ENCODE peak calls at places on chromosome 22, in seven cellular contexts. V is SK-N-SH, W is HCT116, Y is GM12878, X is H1, L is HepG2, K is K562. H is an unnamed sample.

GRCh38 chr22:37626144-37626543 is 13.3 kb upstream of the SH3BP1 start:
- DNase-seq in K (no peak), X (no peak), Y (no peak), L (no peak), V (no peak), W (no peak), H (no peak)

GRCh38 chr22:20674998-20675397 is 98.9 kb upstream of the SERPIND1 start:
- DNase-seq in X (no peak), K (no peak), W (no peak), V (no peak), Y (no peak), L (no peak), H (no peak)

GRCh38 chr22:20056161-20056560 is 23.9 kb upstream of the DGCR8 start:
- DNase-seq in X (no peak), L (no peak), K (no peak), V (no peak), W (no peak), Y (no peak), H (no peak)

GRCh38 chr22:33853200-33854097 is 66.8 kb downstream of the LARGE1 start:
- DNase-seq in W (no peak), K (no peak), V (peak; percentile 64), Y (peak; percentile 53), L (peak; percentile 19), X (no peak), H (peak; percentile 43)

GRCh38 chr22:32354360-32355351 is 3.0 kb upstream of the RFPL3 start:
- DNase-seq in V (no peak), Y (no peak), W (peak; percentile 49), X (no peak), K (no peak), L (no peak), H (no peak)

GRCh38 chr22:23777776-23778575 is 5.3 kb downstream of the MMP11 start:
- DNase-seq in K (no peak), L (no peak), W (no peak), X (no peak), Y (no peak), V (no peak), H (no peak)

GRCh38 chr22:37262346-37262745 is 18.3 kb upstream of the RAC2 start:
- DNase-seq in L (no peak), V (no peak), W (no peak), Y (no peak), X (no peak), K (no peak), H (no peak)

GRCh38 chr22:31488988-31489617 is 539 bp downstream of the EIF4ENIF1 start:
- DNase-seq in L (no peak), K (peak; percentile 27), V (peak; percentile 84), X (no peak), W (no peak), Y (no peak), H (peak; percentile 18)

GRCh38 chr22:33825761-33826160 is 94.5 kb downstream of the LARGE1 start:
- DNase-seq in W (no peak), V (no peak), K (no peak), L (no peak), Y (no peak), X (no peak), H (no peak)

GRCh38 chr22:37211075-37211852 is 1.0 kb downstream of the SSTR3 start:
- DNase-seq in L (no peak), Y (no peak), K (no peak), X (no peak), V (no peak), W (no peak), H (no peak)

GRCh38 chr22:18144105-18144504 is 5.9 kb upstream of the USP18 start:
- DNase-seq in V (no peak), K (no peak), Y (no peak), W (no peak), L (no peak), X (no peak), H (no peak)

GRCh38 chr22:42399315-42400271 is 32.6 kb downstream of the NFAM1 start:
- DNase-seq in X (no peak), V (peak; percentile 81), Y (no peak), K (peak; percentile 52), W (no peak), L (no peak), H (no peak)

GRCh38 chr22:30876221-30876751 is 92.3 kb downstream of the MORC2 start:
- DNase-seq in X (no peak), K (no peak), Y (no peak), L (no peak), W (no peak), V (peak; percentile 41), H (no peak)

GRCh38 chr22:21054046-21054713 is 8.4 kb downstream of the LRRC74B start:
- DNase-seq in V (no peak), K (no peak), L (no peak), W (no peak), X (no peak), Y (no peak), H (no peak)

GRCh38 chr22:32684822-32685187 is 116.7 kb upstream of the TIMP3 start:
- DNase-seq in Y (no peak), L (no peak), X (no peak), W (no peak), V (no peak), K (no peak), H (no peak)

GRCh38 chr22:47143249-47143938 is 380.9 kb downstream of the TBC1D22A start:
- DNase-seq in W (no peak), K (no peak), Y (no peak), V (no peak), X (no peak), L (no peak), H (no peak)

GRCh38 chr22:32361257-32361656 is 3.6 kb downstream of the RFPL3 start:
- DNase-seq in X (no peak), L (no peak), V (no peak), Y (no peak), W (no peak), K (no peak), H (no peak)

GRCh38 chr22:31096637-31097274 is 10.6 kb downstream of the SELENOM start:
- DNase-seq in W (no peak), X (no peak), K (no peak), V (no peak), L (no peak), Y (no peak), H (no peak)

GRCh38 chr22:17086301-17086700 is 1.5 kb downstream of the IL17RA start:
- DNase-seq in L (no peak), V (no peak), Y (no peak), X (no peak), K (no peak), W (no peak), H (no peak)

GRCh38 chr22:19775496-19776325 is 15.1 kb downstream of the TBX1 start:
- DNase-seq in X (no peak), L (no peak), W (no peak), K (no peak), Y (no peak), V (no peak), H (no peak)

GRCh38 chr22:23856721-23857605 is 712 bp upstream of the SLC2A11 start:
- DNase-seq in X (no peak), Y (no peak), L (peak; percentile 54), V (peak; percentile 63), K (no peak), W (no peak), H (no peak)

GRCh38 chr22:31046591-31047226 is 34.4 kb upstream of the SMTN start:
- DNase-seq in K (peak; percentile 22), Y (no peak), V (peak; percentile 31), W (no peak), X (no peak), L (peak; percentile 45), H (no peak)

DNA sequence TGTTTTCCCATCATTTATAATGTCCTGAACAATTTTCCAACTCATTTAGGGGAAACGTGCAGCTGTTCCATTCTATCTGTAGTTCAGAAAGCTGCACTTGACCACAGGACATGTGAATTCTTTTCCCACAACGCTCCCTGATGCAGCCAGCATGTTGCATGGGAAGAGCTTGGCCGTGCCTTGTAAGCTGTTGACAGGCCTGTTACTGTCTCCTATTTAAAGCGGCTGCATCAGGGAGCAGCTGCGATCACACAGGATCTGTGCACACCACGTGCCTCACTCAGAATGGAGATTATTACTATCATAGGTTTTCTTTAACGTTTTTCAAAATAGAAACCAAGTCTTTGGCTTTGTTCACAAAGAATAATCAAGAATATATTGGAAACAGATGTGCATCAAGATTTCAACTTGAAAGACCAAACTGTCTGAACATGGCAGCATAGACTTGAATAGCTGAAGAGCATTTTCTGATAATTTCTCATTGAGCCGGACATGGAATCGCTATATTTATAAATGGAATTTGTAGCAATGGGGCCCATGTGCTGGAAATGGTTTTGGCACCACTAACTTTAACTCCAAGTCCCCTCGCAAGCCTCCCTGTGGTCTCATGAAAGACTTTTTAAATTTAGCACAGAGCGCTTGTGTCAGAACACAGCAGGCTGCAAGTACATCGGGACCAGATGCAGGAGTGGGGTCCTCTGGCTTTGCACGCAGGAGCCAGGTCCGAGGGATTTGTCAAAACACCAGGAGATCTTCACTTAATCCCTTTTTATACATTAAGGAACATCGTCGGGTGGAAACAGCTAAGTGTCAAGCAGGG is 40.8 kb upstream of the MYO18B start:
- DNase-seq in K (no peak), Y (no peak), W (no peak), V (peak; percentile 49), X (no peak), L (no peak), H (no peak)
- TF ChIP-seq JUND in K (no peak), Y (no peak), W (no peak), V (no peak), X (no peak), L (no peak), H (no peak)

GRCh38 chr22:35493074-35493473 is 47.6 kb upstream of the RASD2 start:
- DNase-seq in X (no peak), L (no peak), K (no peak), Y (no peak), V (no peak), W (no peak), H (no peak)
- TF ChIP-seq JUND in X (no peak), L (no peak), K (no peak), Y (no peak), V (no peak), W (no peak), H (no peak)

DNA sequence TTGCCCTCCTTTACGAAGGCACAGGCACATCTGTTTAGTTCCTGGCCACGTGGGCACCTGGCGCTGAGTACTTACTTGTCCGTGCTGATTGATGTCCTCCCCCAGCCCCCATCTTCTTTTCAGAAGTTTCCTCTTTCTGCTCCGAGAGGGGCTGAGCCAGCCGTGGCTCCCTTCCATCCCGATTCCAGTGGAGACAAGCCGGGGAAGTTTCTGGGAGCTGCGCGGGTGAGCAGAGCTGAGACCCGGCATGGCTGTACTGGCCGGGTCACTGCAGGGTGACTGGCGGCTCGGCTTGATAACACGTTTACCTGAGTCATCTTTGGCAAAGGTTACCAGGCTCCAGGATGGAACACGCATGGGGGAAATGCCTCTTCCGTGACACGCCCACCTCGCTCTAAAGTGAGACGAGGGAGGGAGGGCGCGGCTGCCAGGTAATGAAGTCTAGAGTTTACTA is 45.4 kb upstream of the ATXN10 start:
- DNase-seq in W (peak; percentile 87), V (no peak), L (peak; percentile 55), Y (no peak), X (no peak), K (peak; percentile 43), H (no peak)
- TF ChIP-seq JUND in W (peak; percentile 69), V (no peak), L (no peak), Y (no peak), X (no peak), K (no peak), H (no peak)

DNA sequence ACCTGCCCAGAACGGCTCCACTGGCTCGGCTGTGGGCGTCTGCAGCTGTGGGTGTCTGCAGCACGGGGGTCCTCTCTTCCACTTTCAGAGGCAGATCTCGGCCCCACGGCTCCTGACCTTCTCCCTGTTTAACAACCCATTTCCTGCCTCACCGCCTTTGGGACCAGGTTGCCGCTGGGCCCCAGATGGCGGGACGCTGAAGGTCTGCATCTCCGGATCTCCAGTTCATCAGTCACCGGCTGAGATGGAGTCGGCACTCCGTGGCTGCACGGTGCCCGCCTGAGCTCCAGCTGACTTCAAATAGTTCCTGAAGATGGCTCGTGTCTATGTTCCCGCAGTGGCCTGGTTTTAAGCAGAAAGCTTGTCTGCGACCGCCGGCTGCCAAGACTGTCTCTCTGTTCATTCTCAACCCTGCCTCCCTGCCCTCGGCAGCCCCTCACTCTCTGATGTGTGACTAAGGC is 475.9 kb downstream of the BRD1 start:
- DNase-seq in Y (no peak), K (no peak), L (no peak), X (no peak), W (no peak), V (peak; percentile 8), H (no peak)
- TF ChIP-seq JUND in Y (no peak), K (no peak), L (no peak), X (no peak), W (no peak), V (no peak), H (no peak)

H was measured in T47D.